ENCODE peak calls at places on chromosomes 6 and 20, in six cellular contexts. One of them, this sample, is unnamed. For H3K4me1, the result is how much of the 10 kb centered on the place peaks cover.

GRCh38 chr20:24892522-24892921 is 56.5 kb upstream of the CST7 start:
- DNase-seq in ovary: no peak
- DNase-seq in pancreas: no peak
- DNase-seq in Peyer's patch: no peak
- DNase-seq in stomach: no peak
- DNase-seq in GM12878: no peak
- DNase-seq in this sample: peak

GRCh38 chr6:143264996-143265734 is 185.3 kb downstream of the ADAT2 start:
- DNase-seq in ovary: no peak
- DNase-seq in pancreas: no peak
- DNase-seq in Peyer's patch: no peak
- DNase-seq in stomach: no peak
- DNase-seq in GM12878: no peak
- DNase-seq in this sample: no peak

GRCh38 chr20:8855315-8855714 is 213.6 kb upstream of the PLCB4 start:
- DNase-seq in ovary: peak
- DNase-seq in pancreas: no peak
- DNase-seq in Peyer's patch: no peak
- DNase-seq in stomach: no peak
- DNase-seq in GM12878: no peak
- DNase-seq in this sample: no peak

GRCh38 chr6:46190889-46191288 is 20.1 kb upstream of the ENPP5 start:
- DNase-seq in ovary: no peak
- DNase-seq in pancreas: no peak
- DNase-seq in Peyer's patch: no peak
- DNase-seq in stomach: no peak
- DNase-seq in GM12878: no peak
- DNase-seq in this sample: no peak

GRCh38 chr20:6299451-6299850 is 176.6 kb upstream of the FERMT1 start:
- DNase-seq in ovary: no peak
- DNase-seq in pancreas: no peak
- DNase-seq in Peyer's patch: no peak
- DNase-seq in stomach: no peak
- DNase-seq in GM12878: no peak
- DNase-seq in this sample: peak

GRCh38 chr20:22387452-22387851 is 196.9 kb downstream of the FOXA2 start:
- DNase-seq in ovary: no peak
- DNase-seq in pancreas: no peak
- DNase-seq in Peyer's patch: no peak
- DNase-seq in stomach: no peak
- DNase-seq in GM12878: no peak
- DNase-seq in this sample: no peak

GRCh38 chr6:165985281-165985925 is 182.2 kb downstream of the TBXT start:
- DNase-seq in ovary: peak
- DNase-seq in pancreas: no peak
- DNase-seq in Peyer's patch: no peak
- DNase-seq in stomach: no peak
- DNase-seq in GM12878: no peak
- DNase-seq in this sample: no peak

GRCh38 chr6:146859795-146860495 is 261.2 kb downstream of the ADGB start:
- DNase-seq in ovary: no peak
- DNase-seq in pancreas: no peak
- DNase-seq in Peyer's patch: no peak
- DNase-seq in stomach: no peak
- DNase-seq in GM12878: no peak
- DNase-seq in this sample: no peak

GRCh38 chr6:36272234-36272633 is 2.4 kb downstream of the PNPLA1 start:
- DNase-seq in ovary: no peak
- DNase-seq in pancreas: no peak
- DNase-seq in Peyer's patch: no peak
- DNase-seq in stomach: no peak
- DNase-seq in GM12878: no peak
- DNase-seq in this sample: no peak

GRCh38 chr20:62299666-62300236 is 3.0 kb upstream of the ADRM1 start:
- DNase-seq in ovary: no peak
- DNase-seq in pancreas: no peak
- DNase-seq in Peyer's patch: no peak
- DNase-seq in stomach: no peak
- DNase-seq in GM12878: no peak
- DNase-seq in this sample: no peak

GRCh38 chr6:66993272-66993671 is 1286.2 kb upstream of the EYS start:
- DNase-seq in ovary: no peak
- DNase-seq in pancreas: no peak
- DNase-seq in Peyer's patch: no peak
- DNase-seq in stomach: no peak
- DNase-seq in GM12878: no peak
- DNase-seq in this sample: no peak

GRCh38 chr6:142015011-142015410 is 117.7 kb upstream of the GJE1 start:
- DNase-seq in ovary: no peak
- DNase-seq in pancreas: no peak
- DNase-seq in Peyer's patch: no peak
- DNase-seq in stomach: no peak
- DNase-seq in GM12878: no peak
- DNase-seq in this sample: no peak

GRCh38 chr6:142014515-142014914 is 118.2 kb upstream of the GJE1 start:
- DNase-seq in ovary: no peak
- DNase-seq in pancreas: no peak
- DNase-seq in Peyer's patch: no peak
- DNase-seq in stomach: no peak
- DNase-seq in GM12878: no peak
- DNase-seq in this sample: no peak

GRCh38 chr6:142011775-142012174 is 121.0 kb upstream of the GJE1 start:
- DNase-seq in ovary: no peak
- DNase-seq in pancreas: no peak
- DNase-seq in Peyer's patch: no peak
- DNase-seq in stomach: no peak
- DNase-seq in GM12878: no peak
- DNase-seq in this sample: no peak

GRCh38 chr6:142013875-142014495 is 118.7 kb upstream of the GJE1 start:
- DNase-seq in ovary: no peak
- DNase-seq in pancreas: no peak
- DNase-seq in Peyer's patch: no peak
- DNase-seq in stomach: no peak
- DNase-seq in GM12878: no peak
- DNase-seq in this sample: no peak

DNA sequence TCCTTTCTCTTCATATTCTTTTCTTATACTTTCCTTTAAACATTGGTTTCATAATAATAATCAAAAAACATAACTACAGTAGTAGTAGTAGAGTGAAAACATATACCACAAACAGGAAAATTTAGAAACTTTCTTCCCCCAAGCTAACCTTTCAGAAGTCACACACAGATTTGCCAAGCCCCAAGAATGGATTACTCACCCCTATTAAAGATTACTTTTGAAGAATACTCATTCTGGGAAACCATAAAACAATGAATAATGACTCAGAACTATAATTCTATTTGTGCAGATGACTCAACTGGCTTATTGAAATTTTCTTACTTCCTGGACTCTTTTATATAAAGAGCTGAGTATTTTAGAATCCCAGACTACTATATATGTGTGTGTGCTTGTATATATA is 119.4 kb upstream of the GJE1 start:
- DNase-seq in ovary: no peak
- DNase-seq in pancreas: no peak
- DNase-seq in Peyer's patch: no peak
- DNase-seq in stomach: no peak
- DNase-seq in GM12878: no peak
- DNase-seq in this sample: no peak
- H3K4me1 ChIP-seq in ovary: under half
- H3K4me1 ChIP-seq in pancreas: under half
- H3K4me1 ChIP-seq in Peyer's patch: under half
- H3K4me1 ChIP-seq in stomach: under half
- H3K4me1 ChIP-seq in GM12878: under half
- H3K4me1 ChIP-seq in this sample: under half

GRCh38 chr6:6880745-6881437 is 226.9 kb upstream of the RREB1 start:
- DNase-seq in ovary: no peak
- DNase-seq in pancreas: no peak
- DNase-seq in Peyer's patch: no peak
- DNase-seq in stomach: no peak
- DNase-seq in GM12878: no peak
- DNase-seq in this sample: no peak

GRCh38 chr6:6872924-6873344 is 234.8 kb upstream of the RREB1 start:
- DNase-seq in ovary: no peak
- DNase-seq in pancreas: no peak
- DNase-seq in Peyer's patch: no peak
- DNase-seq in stomach: no peak
- DNase-seq in GM12878: no peak
- DNase-seq in this sample: no peak

GRCh38 chr6:6870914-6871313 is 236.8 kb upstream of the RREB1 start:
- DNase-seq in ovary: no peak
- DNase-seq in pancreas: no peak
- DNase-seq in Peyer's patch: no peak
- DNase-seq in stomach: no peak
- DNase-seq in GM12878: no peak
- DNase-seq in this sample: no peak

GRCh38 chr6:6878921-6879585 is 228.7 kb upstream of the RREB1 start:
- DNase-seq in ovary: no peak
- DNase-seq in pancreas: no peak
- DNase-seq in Peyer's patch: no peak
- DNase-seq in stomach: no peak
- DNase-seq in GM12878: no peak
- DNase-seq in this sample: no peak

GRCh38 chr6:6875818-6876470 is 231.8 kb upstream of the RREB1 start:
- DNase-seq in ovary: peak
- DNase-seq in pancreas: no peak
- DNase-seq in Peyer's patch: no peak
- DNase-seq in stomach: no peak
- DNase-seq in GM12878: no peak
- DNase-seq in this sample: no peak
- TF ChIP-seq CTCF in ovary: no peak
- TF ChIP-seq CTCF in pancreas: no peak
- TF ChIP-seq CTCF in Peyer's patch: no peak
- TF ChIP-seq CTCF in stomach: no peak
- TF ChIP-seq CTCF in GM12878: no peak
- TF ChIP-seq CTCF in this sample: no peak

GRCh38 chr20:36135159-36135558 is 19.4 kb upstream of the EPB41L1 start:
- DNase-seq in ovary: no peak
- DNase-seq in pancreas: no peak
- DNase-seq in Peyer's patch: no peak
- DNase-seq in stomach: no peak
- DNase-seq in GM12878: no peak
- DNase-seq in this sample: no peak
- H3K4me1 ChIP-seq in ovary: under half
- H3K4me1 ChIP-seq in pancreas: under half
- H3K4me1 ChIP-seq in Peyer's patch: under half
- H3K4me1 ChIP-seq in stomach: under half
- H3K4me1 ChIP-seq in GM12878: under half
- H3K4me1 ChIP-seq in this sample: under half

GRCh38 chr20:63945031-63945658 is 11.1 kb downstream of the UCKL1 start:
- DNase-seq in ovary: no peak
- DNase-seq in pancreas: no peak
- DNase-seq in Peyer's patch: no peak
- DNase-seq in stomach: no peak
- DNase-seq in GM12878: no peak
- DNase-seq in this sample: no peak

GRCh38 chr20:63950701-63951397 is 5.4 kb downstream of the UCKL1 start:
- DNase-seq in ovary: no peak
- DNase-seq in pancreas: peak
- DNase-seq in Peyer's patch: no peak
- DNase-seq in stomach: no peak
- DNase-seq in GM12878: no peak
- DNase-seq in this sample: no peak

GRCh38 chr20:63945921-63946920 is 10.0 kb downstream of the UCKL1 start:
- DNase-seq in ovary: no peak
- DNase-seq in pancreas: peak
- DNase-seq in Peyer's patch: no peak
- DNase-seq in stomach: no peak
- DNase-seq in GM12878: no peak
- DNase-seq in this sample: no peak

GRCh38 chr20:63946986-63947637 is 9.1 kb downstream of the UCKL1 start:
- DNase-seq in ovary: no peak
- DNase-seq in pancreas: peak
- DNase-seq in Peyer's patch: no peak
- DNase-seq in stomach: no peak
- DNase-seq in GM12878: no peak
- DNase-seq in this sample: no peak

GRCh38 chr20:63947638-63948456 is 8.4 kb downstream of the UCKL1 start:
- DNase-seq in ovary: no peak
- DNase-seq in pancreas: peak
- DNase-seq in Peyer's patch: no peak
- DNase-seq in stomach: no peak
- DNase-seq in GM12878: no peak
- DNase-seq in this sample: no peak
- TF ChIP-seq CTCF in ovary: no peak
- TF ChIP-seq CTCF in pancreas: no peak
- TF ChIP-seq CTCF in Peyer's patch: no peak
- TF ChIP-seq CTCF in stomach: no peak
- TF ChIP-seq CTCF in GM12878: peak
- TF ChIP-seq CTCF in this sample: no peak

GRCh38 chr6:3229566-3230274 is 2.3 kb upstream of the TUBB2B start:
- DNase-seq in ovary: no peak
- DNase-seq in pancreas: no peak
- DNase-seq in Peyer's patch: peak
- DNase-seq in stomach: no peak
- DNase-seq in GM12878: no peak
- DNase-seq in this sample: no peak
- H3K4me1 ChIP-seq in ovary: under half
- H3K4me1 ChIP-seq in pancreas: under half
- H3K4me1 ChIP-seq in Peyer's patch: under half
- H3K4me1 ChIP-seq in stomach: half or more
- H3K4me1 ChIP-seq in GM12878: under half
- H3K4me1 ChIP-seq in this sample: under half

GRCh38 chr6:13355043-13355945 is 27.0 kb upstream of the TBC1D7 start:
- DNase-seq in ovary: no peak
- DNase-seq in pancreas: no peak
- DNase-seq in Peyer's patch: no peak
- DNase-seq in stomach: no peak
- DNase-seq in GM12878: peak
- DNase-seq in this sample: no peak
- TF ChIP-seq CTCF in ovary: no peak
- TF ChIP-seq CTCF in pancreas: no peak
- TF ChIP-seq CTCF in Peyer's patch: no peak
- TF ChIP-seq CTCF in stomach: no peak
- TF ChIP-seq CTCF in GM12878: no peak
- TF ChIP-seq CTCF in this sample: no peak

DNA sequence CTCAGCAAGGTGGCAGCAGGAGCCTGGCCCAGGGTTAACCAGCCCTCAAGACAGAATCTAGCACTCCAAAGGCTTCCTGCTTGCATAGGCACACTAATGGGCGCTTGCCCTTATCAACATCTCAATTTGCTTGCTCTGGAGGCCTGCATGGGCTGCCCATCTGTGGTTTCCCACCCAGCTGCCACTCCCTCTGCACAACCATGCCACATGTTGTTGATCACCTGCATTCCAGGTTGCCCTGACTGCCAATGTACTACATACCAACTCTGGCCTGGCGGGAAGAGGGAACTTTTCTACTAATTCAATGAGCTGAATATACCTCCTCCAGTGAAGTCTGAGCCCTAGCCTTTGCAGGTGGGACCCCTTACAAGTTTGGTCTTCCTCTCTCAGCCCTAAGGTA is 74.6 kb downstream of the ATG5 start:
- DNase-seq in ovary: no peak
- DNase-seq in pancreas: no peak
- DNase-seq in Peyer's patch: peak
- DNase-seq in stomach: peak
- DNase-seq in GM12878: no peak
- DNase-seq in this sample: no peak
- H3K4me1 ChIP-seq in ovary: under half
- H3K4me1 ChIP-seq in pancreas: under half
- H3K4me1 ChIP-seq in Peyer's patch: under half
- H3K4me1 ChIP-seq in stomach: under half
- H3K4me1 ChIP-seq in GM12878: under half
- H3K4me1 ChIP-seq in this sample: under half

GRCh38 chr6:44224154-44224977 is 971 bp downstream of the SLC29A1 start:
- DNase-seq in ovary: no peak
- DNase-seq in pancreas: no peak
- DNase-seq in Peyer's patch: no peak
- DNase-seq in stomach: no peak
- DNase-seq in GM12878: no peak
- DNase-seq in this sample: no peak
- TF ChIP-seq CTCF in ovary: no peak
- TF ChIP-seq CTCF in pancreas: no peak
- TF ChIP-seq CTCF in Peyer's patch: no peak
- TF ChIP-seq CTCF in stomach: no peak
- TF ChIP-seq CTCF in GM12878: peak
- TF ChIP-seq CTCF in this sample: no peak